ENCODE peak calls at places on chromosome 17, in nine cellular contexts. One of them, this sample, is unnamed.

GRCh38 chr17:7314719-7315569 is at the start of gene GPS2:
- DNase-seq in anterior cingulate cortex: peak; percentile 79
- DNase-seq in stimulated activated naive CD4-positive, alpha-beta T cell: peak; percentile 85
- DNase-seq in HTR-8/SVneo: peak; percentile 95
- DNase-seq in H1: no peak
- DNase-seq in fibroblast of pulmonary artery: peak; percentile 76
- DNase-seq in ovary: peak; percentile 96
- DNase-seq in neuronal stem cell: peak; percentile 78
- DNase-seq in AG10803: peak; percentile 67
- DNase-seq in this sample: peak; percentile 80

GRCh38 chr17:496761-497586 is 144.4 kb upstream of the RPH3AL start:
- DNase-seq in anterior cingulate cortex: no peak
- DNase-seq in stimulated activated naive CD4-positive, alpha-beta T cell: no peak
- DNase-seq in HTR-8/SVneo: no peak
- DNase-seq in H1: no peak
- DNase-seq in fibroblast of pulmonary artery: no peak
- DNase-seq in ovary: no peak
- DNase-seq in neuronal stem cell: no peak
- DNase-seq in AG10803: peak; percentile 51
- DNase-seq in this sample: peak; percentile 43

GRCh38 chr17:71801301-71801700 is 319.5 kb upstream of the SOX9 start:
- DNase-seq in anterior cingulate cortex: no peak
- DNase-seq in stimulated activated naive CD4-positive, alpha-beta T cell: no peak
- DNase-seq in HTR-8/SVneo: no peak
- DNase-seq in H1: no peak
- DNase-seq in fibroblast of pulmonary artery: no peak
- DNase-seq in ovary: no peak
- DNase-seq in neuronal stem cell: no peak
- DNase-seq in AG10803: peak; percentile 96
- DNase-seq in this sample: no peak

GRCh38 chr17:16491703-16492612 is at the start of gene LRRC75A:
- DNase-seq in anterior cingulate cortex: peak; percentile 22
- DNase-seq in stimulated activated naive CD4-positive, alpha-beta T cell: peak; percentile 11
- DNase-seq in HTR-8/SVneo: peak; percentile 71
- DNase-seq in H1: no peak
- DNase-seq in fibroblast of pulmonary artery: no peak
- DNase-seq in ovary: peak; percentile 72
- DNase-seq in neuronal stem cell: peak; percentile 76
- DNase-seq in AG10803: peak; percentile 22
- DNase-seq in this sample: peak; percentile 29

GRCh38 chr17:80460286-80460881 is 16.0 kb downstream of the NPTX1 start:
- DNase-seq in anterior cingulate cortex: no peak
- DNase-seq in stimulated activated naive CD4-positive, alpha-beta T cell: no peak
- DNase-seq in HTR-8/SVneo: no peak
- DNase-seq in H1: no peak
- DNase-seq in fibroblast of pulmonary artery: no peak
- DNase-seq in ovary: no peak
- DNase-seq in neuronal stem cell: no peak
- DNase-seq in AG10803: peak; percentile 30
- DNase-seq in this sample: no peak

GRCh38 chr17:66715076-66715675 is 119.7 kb upstream of the CACNG5 start:
- DNase-seq in anterior cingulate cortex: no peak
- DNase-seq in stimulated activated naive CD4-positive, alpha-beta T cell: no peak
- DNase-seq in HTR-8/SVneo: no peak
- DNase-seq in H1: no peak
- DNase-seq in fibroblast of pulmonary artery: no peak
- DNase-seq in ovary: no peak
- DNase-seq in neuronal stem cell: no peak
- DNase-seq in AG10803: no peak
- DNase-seq in this sample: no peak

GRCh38 chr17:76136276-76137025 is 4.6 kb downstream of the FOXJ1 start:
- DNase-seq in anterior cingulate cortex: no peak
- DNase-seq in stimulated activated naive CD4-positive, alpha-beta T cell: no peak
- DNase-seq in HTR-8/SVneo: no peak
- DNase-seq in H1: no peak
- DNase-seq in fibroblast of pulmonary artery: no peak
- DNase-seq in ovary: no peak
- DNase-seq in neuronal stem cell: no peak
- DNase-seq in AG10803: no peak
- DNase-seq in this sample: no peak

GRCh38 chr17:37425268-37425667 is 18.6 kb downstream of the TADA2A start:
- DNase-seq in anterior cingulate cortex: no peak
- DNase-seq in stimulated activated naive CD4-positive, alpha-beta T cell: no peak
- DNase-seq in HTR-8/SVneo: no peak
- DNase-seq in H1: no peak
- DNase-seq in fibroblast of pulmonary artery: no peak
- DNase-seq in ovary: no peak
- DNase-seq in neuronal stem cell: no peak
- DNase-seq in AG10803: no peak
- DNase-seq in this sample: no peak

GRCh38 chr17:79940381-79941087 is 95.1 kb downstream of the TBC1D16 start:
- DNase-seq in anterior cingulate cortex: no peak
- DNase-seq in stimulated activated naive CD4-positive, alpha-beta T cell: no peak
- DNase-seq in HTR-8/SVneo: no peak
- DNase-seq in H1: no peak
- DNase-seq in fibroblast of pulmonary artery: no peak
- DNase-seq in ovary: peak; percentile 41
- DNase-seq in neuronal stem cell: no peak
- DNase-seq in AG10803: no peak
- DNase-seq in this sample: no peak

This sample was measured in mesenchymal stem cell.